ENCODE peak calls at places on chromosome 3, in six cellular contexts. X is kidney epithelial cell, R is prostate gland, F is pancreas, B is neural progenitor cell, M is aorta. U is an unnamed sample.

GRCh38 chr3:27591811-27592210 is 107.6 kb upstream of the SLC4A7 start:
- DNase-seq in X (no peak), R (no peak), F (no peak), B (no peak), M (no peak), U (no peak)

GRCh38 chr3:52123106-52123708 is 31.0 kb downstream of the POC1A start:
- DNase-seq in X (peak; percentile 29), R (peak; percentile 68), F (peak; percentile 60), B (peak; percentile 79), M (peak; percentile 93), U (peak; percentile 70)

GRCh38 chr3:13792512-13793347 is 87.1 kb downstream of the WNT7A start:
- DNase-seq in X (no peak), R (no peak), F (no peak), B (no peak), M (peak; percentile 65), U (no peak)

GRCh38 chr3:32817561-32818430 is at the start of gene TRIM71:
- DNase-seq in X (no peak), R (no peak), F (no peak), B (peak; percentile 68), M (peak; percentile 69), U (no peak)

GRCh38 chr3:98147179-98147578 is at the start of gene OR5H14:
- DNase-seq in X (no peak), R (no peak), F (no peak), B (no peak), M (no peak), U (no peak)

GRCh38 chr3:69426905-69427304 is 41.0 kb upstream of the FRMD4B start:
- DNase-seq in X (no peak), R (no peak), F (no peak), B (no peak), M (no peak), U (no peak)

GRCh38 chr3:117708601-117709000 is 999.0 kb downstream of the TUSC7 start:
- DNase-seq in X (no peak), R (no peak), F (no peak), B (no peak), M (no peak), U (no peak)

GRCh38 chr3:185677146-185677829 is 91.2 kb downstream of the SENP2 start:
- DNase-seq in X (no peak), R (peak; percentile 46), F (no peak), B (peak; percentile 73), M (no peak), U (peak; percentile 63)

GRCh38 chr3:191261304-191261638 is 62.2 kb downstream of the OSTN start:
- DNase-seq in X (no peak), R (no peak), F (no peak), B (peak; percentile 23), M (no peak), U (no peak)

GRCh38 chr3:72312339-72312738 is 527.4 kb upstream of the PROK2 start:
- DNase-seq in X (no peak), R (no peak), F (no peak), B (no peak), M (no peak), U (no peak)

GRCh38 chr3:70561796-70562195 is 249.4 kb upstream of the MDFIC2 start:
- DNase-seq in X (no peak), R (no peak), F (no peak), B (no peak), M (no peak), U (no peak)

GRCh38 chr3:64575211-64575844 is 112.5 kb downstream of the ADAMTS9 start:
- DNase-seq in X (no peak), R (no peak), F (no peak), B (peak; percentile 39), M (no peak), U (no peak)

GRCh38 chr3:175046666-175047065 is 187.5 kb downstream of the NAALADL2 start:
- DNase-seq in X (no peak), R (no peak), F (no peak), B (no peak), M (no peak), U (no peak)

GRCh38 chr3:127961963-127962362 is 46.9 kb downstream of the KBTBD12 start:
- DNase-seq in X (peak; percentile 64), R (no peak), F (no peak), B (no peak), M (no peak), U (peak; percentile 27)

GRCh38 chr3:77411990-77412389 is 372.1 kb downstream of the ROBO2 start:
- DNase-seq in X (peak; percentile 10), R (no peak), F (no peak), B (no peak), M (no peak), U (no peak)

GRCh38 chr3:150775001-150775599 is 12.1 kb upstream of the SIAH2 start:
- DNase-seq in X (peak; percentile 34), R (no peak), F (no peak), B (no peak), M (no peak), U (no peak)

GRCh38 chr3:13077431-13078157 is 4.4 kb upstream of the IQSEC1 start:
- DNase-seq in X (no peak), R (peak; percentile 21), F (no peak), B (no peak), M (peak; percentile 88), U (no peak)

GRCh38 chr3:113124256-113124830 is 87.0 kb upstream of the BOC start:
- DNase-seq in X (no peak), R (no peak), F (no peak), B (peak; percentile 83), M (no peak), U (no peak)

GRCh38 chr3:58325525-58325992 is 7.1 kb upstream of the PXK start:
- DNase-seq in X (no peak), R (no peak), F (no peak), B (no peak), M (no peak), U (no peak)

GRCh38 chr3:99901200-99901926 is 83.7 kb downstream of the CMSS1 start:
- DNase-seq in X (no peak), R (no peak), F (no peak), B (no peak), M (no peak), U (no peak)

GRCh38 chr3:194575484-194576210 is 57.6 kb downstream of the TMEM44 start:
- DNase-seq in X (no peak), R (no peak), F (no peak), B (no peak), M (no peak), U (no peak)

GRCh38 chr3:10845240-10845761 is 29.3 kb downstream of the SLC6A11 start:
- DNase-seq in X (no peak), R (no peak), F (peak; percentile 21), B (no peak), M (no peak), U (no peak)

GRCh38 chr3:46701211-46701939 is at the start of gene TMIE:
- DNase-seq in X (no peak), R (no peak), F (no peak), B (peak; percentile 65), M (no peak), U (no peak)

GRCh38 chr3:8538223-8538622 is 36.6 kb downstream of the LMCD1 start:
- DNase-seq in X (no peak), R (no peak), F (no peak), B (no peak), M (no peak), U (no peak)

GRCh38 chr3:78645628-78646310 is 1122.0 kb downstream of the ROBO1 start:
- DNase-seq in X (peak; percentile 62), R (peak; percentile 59), F (no peak), B (peak; percentile 73), M (no peak), U (peak; percentile 24)

GRCh38 chr3:12918231-12918630 is 76.9 kb upstream of the RPL32 start:
- DNase-seq in X (no peak), R (no peak), F (no peak), B (no peak), M (no peak), U (no peak)

GRCh38 chr3:30605005-30605404 is 1.4 kb upstream of the TGFBR2 start:
- DNase-seq in X (no peak), R (no peak), F (no peak), B (no peak), M (no peak), U (no peak)

GRCh38 chr3:130345487-130346079 is at the start of gene COL6A5:
- DNase-seq in X (no peak), R (no peak), F (no peak), B (peak; percentile 66), M (peak; percentile 49), U (no peak)

GRCh38 chr3:73086071-73086494 is 24.6 kb downstream of the EBLN2 start:
- DNase-seq in X (no peak), R (peak; percentile 14), F (peak; percentile 23), B (peak; percentile 64), M (no peak), U (peak; percentile 46)

GRCh38 chr3:11128682-11129632 is 25.3 kb upstream of the HRH1 start:
- DNase-seq in X (no peak), R (no peak), F (no peak), B (no peak), M (no peak), U (no peak)

GRCh38 chr3:43733459-43734384 is 43.0 kb downstream of the ABHD5 start:
- DNase-seq in X (no peak), R (no peak), F (no peak), B (no peak), M (peak; percentile 88), U (no peak)

GRCh38 chr3:59247402-59247841 is 197.6 kb upstream of the CFAP20DC start:
- DNase-seq in X (no peak), R (peak; percentile 10), F (no peak), B (no peak), M (no peak), U (no peak)

GRCh38 chr3:54877675-54878544 is 49.9 kb downstream of the LRTM1 start:
- DNase-seq in X (no peak), R (no peak), F (no peak), B (no peak), M (no peak), U (no peak)

GRCh38 chr3:56616479-56617006 is 59.6 kb downstream of the CCDC66 start:
- DNase-seq in X (no peak), R (no peak), F (no peak), B (no peak), M (no peak), U (no peak)
- H3K36me3 ChIP-seq in X (no peaks in the 10 kb centered on the region), R (no peaks in the 10 kb centered on the region), F (no peaks in the 10 kb centered on the region), B (peaks cover 10% of the 10 kb centered on the region), M (no peaks in the 10 kb centered on the region), U (peaks cover 11% of the 10 kb centered on the region)

GRCh38 chr3:157532529-157533297 is 29.5 kb upstream of the VEPH1 start:
- DNase-seq in X (peak; percentile 72), R (peak; percentile 32), F (peak; percentile 24), B (peak; percentile 86), M (no peak), U (peak; percentile 38)
- H3K4me3 ChIP-seq in X (no peak overlapping the region), R (no peak overlapping the region), F (no peak overlapping the region), B (no peak overlapping the region), M (no peak overlapping the region), U (no peak overlapping the region)

DNA sequence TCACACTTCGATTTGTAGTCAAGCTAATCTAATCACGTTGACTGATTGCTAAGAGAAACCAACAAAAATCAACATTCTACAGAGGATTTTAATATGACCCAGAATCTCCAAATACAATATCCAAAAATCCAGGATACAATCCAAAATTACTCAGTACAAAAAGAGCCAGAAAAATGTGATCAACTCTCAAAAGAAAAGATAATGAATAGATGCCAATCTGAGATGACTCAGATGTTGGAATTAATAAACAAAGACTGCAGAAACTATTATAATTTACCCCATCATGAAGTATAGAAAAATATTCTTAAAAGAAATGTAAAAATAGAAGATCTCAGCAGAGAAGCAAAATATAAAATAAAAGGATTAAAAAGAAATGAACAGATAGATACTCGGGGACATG is 22.3 kb downstream of the HACL1 start:
- DNase-seq in X (no peak), R (no peak), F (no peak), B (no peak), M (no peak), U (no peak)
- H3K36me3 ChIP-seq in X (no peaks in the 10 kb centered on the region), R (no peaks in the 10 kb centered on the region), F (no peaks in the 10 kb centered on the region), B (peaks cover 4% of the 10 kb centered on the region), M (no peaks in the 10 kb centered on the region), U (no peaks in the 10 kb centered on the region)

GRCh38 chr3:50238549-50239026 is 2.6 kb downstream of the GNAI2 start:
- DNase-seq in X (no peak), R (peak; percentile 95), F (peak; percentile 96), B (no peak), M (peak; percentile 95), U (peak; percentile 94)
- H3K4me3 ChIP-seq in X (peak overlapping the region; percentile 80), R (peak overlapping the region; percentile 97), F (peak overlapping the region; percentile 78), B (peak overlapping the region; percentile 89), M (no peak overlapping the region), U (peak overlapping the region; percentile 52)